ENCODE peak calls at places on chromosome 3, in six cellular contexts. K, N, M, Z, R and Q are unnamed samples.
A peak's percentile ranks its signal among the peaks of the same experiment; 100 is the strongest.

GRCh38 chr3:147616998-147617619 is 207.9 kb downstream of the ZIC1 start:
- DNase-seq in M (peak; percentile 24), Z (no peak), R (no peak), N (peak; percentile 51), K (no peak), Q (peak; percentile 17)

GRCh38 chr3:29195055-29195454 is 85.8 kb upstream of the RBMS3 start:
- DNase-seq in K (no peak), R (no peak), M (peak; percentile 99), Z (no peak), N (no peak), Q (no peak)

GRCh38 chr3:105715372-105715771 is 153.4 kb downstream of the CBLB start:
- DNase-seq in Z (no peak), R (no peak), N (no peak), K (peak; percentile 85), M (peak; percentile 55), Q (no peak)

GRCh38 chr3:165339753-165340152 is 143.6 kb upstream of the SLITRK3 start:
- DNase-seq in K (peak; percentile 23), M (peak; percentile 42), Z (peak; percentile 28), N (no peak), R (no peak), Q (no peak)

GRCh38 chr3:124395165-124395564 is 335.1 kb upstream of the UMPS start:
- DNase-seq in K (peak; percentile 5), R (no peak), Z (no peak), M (no peak), N (no peak), Q (no peak)

GRCh38 chr3:15983693-15984092 is 185.9 kb upstream of the ANKRD28 start:
- DNase-seq in N (no peak), M (no peak), Z (no peak), K (no peak), R (no peak), Q (no peak)

GRCh38 chr3:37198996-37199395 is 24.6 kb upstream of the LRRFIP2 start:
- DNase-seq in R (no peak), Z (no peak), N (no peak), M (peak; percentile 71), K (no peak), Q (no peak)

GRCh38 chr3:196519738-196520122 is 4.6 kb upstream of the SMCO1 start:
- DNase-seq in N (no peak), R (no peak), K (no peak), Z (no peak), M (no peak), Q (no peak)

GRCh38 chr3:181458857-181459256 is 252.9 kb upstream of the SOX2 start:
- DNase-seq in M (no peak), K (no peak), R (no peak), Z (no peak), N (peak; percentile 82), Q (no peak)

GRCh38 chr3:126551839-126552687 is 6.7 kb downstream of the C3orf22 start:
- DNase-seq in R (no peak), N (no peak), Z (no peak), K (no peak), M (no peak), Q (no peak)

GRCh38 chr3:173529062-173529711 is 131.6 kb downstream of the NLGN1 start:
- DNase-seq in K (no peak), N (no peak), R (no peak), M (peak; percentile 58), Z (no peak), Q (peak; percentile 33)

GRCh38 chr3:126284258-126284904 is 72.8 kb downstream of the KLF15 start:
- DNase-seq in Z (no peak), M (peak; percentile 91), R (no peak), K (no peak), N (no peak), Q (no peak)

GRCh38 chr3:183038764-183039163 is 58.4 kb upstream of the DCUN1D1 start:
- DNase-seq in K (no peak), Z (no peak), R (no peak), M (no peak), N (no peak), Q (no peak)

GRCh38 chr3:89300976-89301375 is 193.6 kb downstream of the EPHA3 start:
- DNase-seq in R (no peak), M (no peak), K (no peak), Z (no peak), N (no peak), Q (no peak)

GRCh38 chr3:58222161-58222724 is 11.5 kb upstream of the DNASE1L3 start:
- DNase-seq in M (peak; percentile 75), K (no peak), R (no peak), N (no peak), Z (no peak), Q (no peak)

GRCh38 chr3:23875326-23875725 is 41.5 kb downstream of the NKIRAS1 start:
- DNase-seq in R (no peak), N (no peak), M (no peak), K (no peak), Z (no peak), Q (no peak)

GRCh38 chr3:134092231-134092701 is 62.5 kb upstream of the SLCO2A1 start:
- DNase-seq in Z (no peak), N (no peak), K (no peak), M (no peak), R (no peak), Q (no peak)

GRCh38 chr3:76972624-76973296 is 67.1 kb upstream of the ROBO2 start:
- DNase-seq in N (no peak), K (no peak), M (no peak), Z (no peak), R (no peak), Q (no peak)

GRCh38 chr3:160486459-160486869 is 36.9 kb upstream of the TRIM59 start:
- DNase-seq in N (peak; percentile 47), R (no peak), M (peak; percentile 56), Z (peak; percentile 53), K (no peak), Q (no peak)

GRCh38 chr3:23387286-23387918 is 184.3 kb downstream of the UBE2E2 start:
- DNase-seq in R (no peak), N (no peak), M (no peak), K (no peak), Z (no peak), Q (no peak)

GRCh38 chr3:127349501-127350171 is 61.8 kb upstream of the PRR20G start:
- DNase-seq in Z (no peak), K (no peak), M (no peak), R (no peak), N (no peak), Q (no peak)

GRCh38 chr3:171457263-171458055 is 2.7 kb downstream of the TNIK start:
- DNase-seq in R (no peak), N (peak; percentile 44), Z (no peak), K (no peak), M (no peak), Q (no peak)

GRCh38 chr3:63056932-63057331 is 181.7 kb upstream of the CADPS start:
- DNase-seq in Z (no peak), R (no peak), N (no peak), K (no peak), M (no peak), Q (no peak)

GRCh38 chr3:150300376-150300775 is 107.7 kb upstream of the TSC22D2 start:
- DNase-seq in M (peak; percentile 77), N (no peak), Z (no peak), K (peak; percentile 13), R (no peak), Q (no peak)

GRCh38 chr3:127038476-127038875 is 55.6 kb downstream of the PLXNA1 start:
- DNase-seq in K (no peak), N (no peak), Z (no peak), R (no peak), M (no peak), Q (no peak)

GRCh38 chr3:18747383-18747782 is 322.2 kb upstream of the SATB1 start:
- DNase-seq in R (no peak), Z (no peak), K (no peak), N (no peak), M (no peak), Q (no peak)